ENCODE peak calls at places on chromosomes 16 and 17, in seven cellular contexts. I, O, B, W, A, Z and N are unnamed samples.

GRCh38 chr16:79644977-79645667 is 44.6 kb upstream of the MAF start:
- DNase-seq in I (no peak), Z (peak), O (no peak), B (no peak), W (no peak), A (no peak), N (no peak)

GRCh38 chr16:48810803-48811453 is 200.9 kb upstream of the N4BP1 start:
- DNase-seq in B (no peak), Z (no peak), I (no peak), A (no peak), W (no peak), O (no peak), N (no peak)

GRCh38 chr17:79388556-79389295 is 222.1 kb downstream of the RBFOX3 start:
- DNase-seq in I (peak), O (peak), W (peak), A (peak), Z (peak), B (peak), N (no peak)

GRCh38 chr17:62713096-62713870 is 85.8 kb downstream of the MRC2 start:
- DNase-seq in Z (no peak), O (no peak), W (no peak), I (no peak), B (no peak), A (no peak), N (no peak)

GRCh38 chr17:56319531-56319930 is 166.3 kb downstream of the ANKFN1 start:
- DNase-seq in I (no peak), A (no peak), Z (peak), B (peak), W (no peak), O (peak), N (no peak)

GRCh38 chr17:13297198-13297597 is 279.4 kb upstream of the ELAC2 start:
- DNase-seq in I (no peak), W (peak), O (no peak), Z (no peak), B (no peak), A (no peak), N (no peak)

GRCh38 chr17:78040561-78041400 is 82.3 kb downstream of the TNRC6C start:
- DNase-seq in A (peak), O (peak), W (peak), Z (peak), I (peak), B (peak), N (peak)

GRCh38 chr17:62724398-62725146 is 83.5 kb downstream of the MARCHF10 start:
- DNase-seq in B (no peak), I (no peak), O (no peak), W (no peak), A (no peak), Z (peak), N (no peak)

GRCh38 chr16:72428611-72429376 is 256.8 kb upstream of the PMFBP1 start:
- DNase-seq in B (no peak), W (no peak), A (no peak), Z (no peak), O (no peak), I (no peak), N (no peak)

GRCh38 chr16:77113835-77114234 is 77.2 kb upstream of the MON1B start:
- DNase-seq in A (no peak), B (no peak), O (peak), W (peak), Z (no peak), I (peak), N (no peak)

GRCh38 chr17:67452681-67453554 is 75.8 kb downstream of the PITPNC1 start:
- DNase-seq in O (no peak), A (no peak), Z (no peak), W (no peak), B (no peak), I (no peak), N (no peak)

GRCh38 chr17:55576237-55576998 is 65.2 kb upstream of the SMIM36 start:
- DNase-seq in Z (peak), B (peak), W (peak), A (peak), I (peak), O (peak), N (no peak)

GRCh38 chr16:68664297-68664696 is 19.2 kb downstream of the CDH3 start:
- DNase-seq in I (no peak), O (no peak), Z (peak), B (no peak), A (no peak), W (no peak), N (no peak)

GRCh38 chr17:68613739-68614298 is 12.7 kb upstream of the FAM20A start:
- DNase-seq in A (peak), W (peak), Z (peak), B (peak), I (peak), O (peak), N (no peak)

GRCh38 chr16:89154390-89155183 is 17.0 kb upstream of the CDH15 start:
- DNase-seq in W (no peak), Z (no peak), O (no peak), B (no peak), A (no peak), I (no peak), N (no peak)

GRCh38 chr17:18156171-18156975 is 27.3 kb upstream of the ALKBH5 start:
- DNase-seq in B (peak), Z (peak), A (no peak), O (no peak), I (no peak), W (no peak), N (no peak)

GRCh38 chr17:42347198-42347597 is 41.0 kb downstream of the STAT3 start:
- DNase-seq in O (peak), B (peak), A (peak), Z (peak), I (peak), W (peak), N (no peak)

GRCh38 chr16:81625544-81626152 is 153.4 kb upstream of the PLCG2 start:
- DNase-seq in B (no peak), O (peak), Z (peak), I (peak), A (no peak), W (peak), N (no peak)

GRCh38 chr17:72244942-72245341 is 124.1 kb downstream of the SOX9 start:
- DNase-seq in A (no peak), W (no peak), O (peak), I (no peak), B (no peak), Z (peak), N (no peak)

GRCh38 chr16:85083051-85083639 is 29.1 kb downstream of the CIBAR2 start:
- DNase-seq in B (no peak), I (no peak), Z (no peak), O (no peak), A (no peak), W (no peak), N (no peak)

GRCh38 chr16:69890891-69891282 is 60.2 kb upstream of the CLEC18A start:
- DNase-seq in B (no peak), I (no peak), O (no peak), W (no peak), Z (no peak), A (no peak), N (no peak)

GRCh38 chr17:48333034-48333491 is 97.0 kb downstream of the SKAP1 start:
- DNase-seq in B (no peak), O (peak), Z (peak), A (no peak), I (no peak), W (no peak), N (no peak)

DNA sequence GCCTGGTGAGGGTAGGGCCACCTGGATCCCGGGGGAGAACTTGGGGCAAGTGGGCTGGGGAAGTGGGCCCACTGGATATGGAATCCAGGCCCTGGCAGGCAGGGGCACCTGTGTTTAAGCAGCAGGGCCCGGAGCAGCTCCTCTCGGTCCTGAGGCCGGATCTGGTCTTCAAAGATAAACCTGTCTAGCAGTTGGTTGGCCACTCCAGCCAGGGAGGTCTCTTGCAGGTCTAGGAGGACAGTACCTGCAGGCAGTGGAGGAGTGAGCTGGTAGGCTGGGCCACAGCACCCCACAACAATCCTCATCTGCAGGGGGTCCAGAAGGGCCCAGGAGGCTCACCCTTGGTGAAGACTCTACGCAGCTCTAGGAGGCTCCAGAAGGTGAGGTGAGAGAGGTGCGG is 7.6 kb downstream of the SLC4A1 start:
- DNase-seq in O (no peak), Z (no peak), W (no peak), I (no peak), A (no peak), B (no peak), N (no peak)
- H3K4me3 ChIP-seq in O (no peak), Z (no peak), W (no peak), I (no peak), A (no peak), B (no peak), N (no peak)

GRCh38 chr16:82715833-82716232 is 89.1 kb downstream of the CDH13 start:
- DNase-seq in O (peak), A (no peak), I (no peak), W (peak), Z (no peak), B (no peak), N (no peak)
- H3K4me3 ChIP-seq in O (no peak), A (no peak), I (no peak), W (no peak), Z (no peak), B (no peak), N (no peak)

DNA sequence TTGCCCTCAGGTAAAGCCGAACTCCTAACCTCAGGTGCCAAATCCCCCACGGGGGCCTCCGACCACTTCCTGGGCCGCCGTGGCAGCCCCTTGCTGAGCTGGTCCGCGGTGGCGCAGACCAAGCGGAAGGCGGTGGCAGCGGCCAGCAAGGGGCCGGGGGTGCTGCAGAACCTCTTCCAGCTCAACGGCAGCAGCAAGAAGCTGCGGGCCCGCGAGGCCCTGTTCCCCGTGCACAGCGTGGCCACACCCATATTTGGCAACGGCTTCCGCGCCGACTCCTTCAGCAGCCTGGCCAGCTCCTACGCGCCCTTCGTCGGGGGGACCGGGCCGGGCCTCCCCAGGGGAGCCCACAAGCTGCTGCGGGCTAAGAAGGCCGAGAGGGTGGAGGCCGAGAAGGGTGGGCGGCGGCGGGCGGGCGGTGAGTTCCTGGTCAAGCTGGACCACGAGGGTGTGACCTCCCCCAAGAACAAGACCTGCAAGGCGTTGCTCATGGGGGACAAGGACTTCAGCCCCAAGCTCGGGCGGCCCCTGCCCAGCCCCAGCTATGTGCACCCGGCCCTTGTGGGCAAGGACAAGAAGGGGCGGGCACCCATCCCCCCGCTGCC is 51.6 kb downstream of the ACTG1 start:
- DNase-seq in B (no peak), I (peak), W (no peak), Z (peak), A (no peak), O (no peak), N (no peak)
- H3K4me3 ChIP-seq in B (no peak), I (no peak), W (no peak), Z (no peak), A (no peak), O (no peak), N (no peak)

DNA sequence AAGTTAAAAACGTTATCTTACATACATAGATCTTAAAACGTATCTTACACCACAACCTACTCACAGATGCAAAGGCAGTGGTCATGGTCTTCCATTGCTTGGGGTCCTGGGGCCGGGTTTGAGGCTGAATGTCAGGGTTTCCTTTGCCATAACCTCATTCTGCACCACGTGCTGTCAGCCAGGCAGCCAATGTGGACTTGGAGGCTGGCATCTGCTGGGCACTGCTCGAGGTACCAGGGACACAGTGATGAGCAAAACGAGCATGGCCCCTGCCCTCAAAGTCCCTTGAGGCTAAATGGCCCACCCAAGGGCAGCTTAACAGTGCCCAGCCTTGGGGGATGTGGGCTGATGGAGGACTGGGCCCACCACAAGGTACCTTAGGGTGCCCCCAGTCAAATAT is 35.8 kb upstream of the RGS9 start:
- DNase-seq in A (no peak), B (no peak), W (no peak), O (no peak), Z (no peak), I (no peak), N (no peak)
- H3K4me3 ChIP-seq in A (no peak), B (peak), W (peak), O (peak), Z (no peak), I (no peak), N (peak)

GRCh38 chr16:87387942-87388817 is 4.0 kb upstream of the MAP1LC3B start:
- DNase-seq in W (peak), I (peak), B (peak), O (peak), A (peak), Z (peak), N (peak)
- H3K4me3 ChIP-seq in W (peak), I (no peak), B (peak), O (peak), A (peak), Z (peak), N (peak)